ENCODE peak calls at places on chromosomes 7 and 10, in ten cellular contexts. J is activated T-helper 1 cell treated with Interleukin-2 at 50 U/mL for 16 hours; U is cardiac septum; D is AG20443; T is left kidney; S is stimulated activated CD8-positive, alpha-beta memory T cell treated with anti-CD3 and anti-CD28 coated beads, Interleukin-2, amount 100 ng/mL, for 48 hours; A is Calu3; P is astrocyte of the cerebellum; G is IMR-90; M is neuronal stem cell. I is an unnamed sample.

GRCh38 chr7:101162551-101163280 is 2.7 kb downstream of the VGF start:
- DNase-seq in J (no peak), U (no peak), D (peak; percentile 69), T (peak; percentile 91), S (no peak), A (peak; percentile 55), P (no peak), G (peak; percentile 50), M (no peak), I (no peak)

GRCh38 chr10:60868946-60869345 is 75.0 kb downstream of the RHOBTB1 start:
- DNase-seq in J (no peak), U (no peak), D (no peak), T (no peak), S (no peak), A (no peak), P (no peak), G (no peak), M (no peak), I (no peak)

GRCh38 chr10:69232736-69233135 is 12.6 kb downstream of the HKDC1 start:
- DNase-seq in J (no peak), U (no peak), D (no peak), T (no peak), S (no peak), A (no peak), P (no peak), G (no peak), M (no peak), I (peak; percentile 68)

GRCh38 chr10:102808380-102808779 is 28.8 kb downstream of the CYP17A1 start:
- DNase-seq in J (no peak), U (no peak), D (no peak), T (no peak), S (no peak), A (no peak), P (no peak), G (no peak), M (no peak), I (no peak)

GRCh38 chr10:74282151-74282852 is 131.3 kb downstream of the ADK start:
- DNase-seq in J (no peak), U (no peak), D (no peak), T (no peak), S (no peak), A (no peak), P (peak; percentile 28), G (peak; percentile 69), M (no peak), I (no peak)

GRCh38 chr10:5089869-5090268 is 4.3 kb upstream of the AKR1C3 start:
- DNase-seq in J (no peak), U (no peak), D (no peak), T (no peak), S (no peak), A (no peak), P (no peak), G (peak; percentile 28), M (no peak), I (peak; percentile 2)

GRCh38 chr7:1850976-1851571 is 181.0 kb downstream of the ELFN1 start:
- DNase-seq in J (no peak), U (no peak), D (no peak), T (peak; percentile 0), S (no peak), A (no peak), P (no peak), G (no peak), M (no peak), I (no peak)

GRCh38 chr10:46046261-46046660 is at the start of gene MSMB:
- DNase-seq in J (no peak), U (no peak), D (no peak), T (no peak), S (no peak), A (no peak), P (no peak), G (no peak), M (no peak), I (no peak)

GRCh38 chr10:99983280-99983988 is 26.3 kb downstream of the DNMBP start:
- DNase-seq in J (no peak), U (no peak), D (peak; percentile 88), T (peak; percentile 83), S (no peak), A (peak; percentile 7), P (no peak), G (peak; percentile 79), M (no peak), I (no peak)

GRCh38 chr10:133309111-133309719 is 501 bp downstream of the ZNF511 start:
- DNase-seq in J (peak; percentile 86), U (peak; percentile 98), D (peak; percentile 98), T (peak; percentile 94), S (peak; percentile 86), A (peak; percentile 90), P (peak; percentile 71), G (peak; percentile 85), M (peak; percentile 89), I (peak; percentile 98)

GRCh38 chr7:18257711-18258110 is 230.1 kb upstream of the PRPS1L1 start:
- DNase-seq in J (no peak), U (no peak), D (peak; percentile 49), T (peak; percentile 29), S (no peak), A (no peak), P (no peak), G (peak; percentile 34), M (no peak), I (no peak)

GRCh38 chr7:87886875-87887274 is 10.6 kb downstream of the DBF4 start:
- DNase-seq in J (no peak), U (no peak), D (no peak), T (peak; percentile 50), S (no peak), A (no peak), P (peak; percentile 43), G (peak; percentile 56), M (no peak), I (no peak)

GRCh38 chr7:134343796-134344195 is 27.1 kb upstream of the SLC35B4 start:
- DNase-seq in J (no peak), U (no peak), D (no peak), T (no peak), S (no peak), A (no peak), P (no peak), G (no peak), M (no peak), I (no peak)

GRCh38 chr7:143514995-143515735 is 37.5 kb downstream of the TAS2R41 start:
- DNase-seq in J (no peak), U (no peak), D (peak; percentile 26), T (no peak), S (no peak), A (no peak), P (no peak), G (no peak), M (no peak), I (no peak)

GRCh38 chr10:33005322-33006282 is 47.6 kb upstream of the ITGB1 start:
- DNase-seq in J (peak; percentile 28), U (peak; percentile 81), D (peak; percentile 94), T (peak; percentile 73), S (peak; percentile 23), A (peak; percentile 93), P (peak; percentile 85), G (peak; percentile 98), M (peak; percentile 18), I (peak; percentile 19)

GRCh38 chr7:70668606-70669358 is 463.2 kb upstream of the GALNT17 start:
- DNase-seq in J (no peak), U (no peak), D (no peak), T (no peak), S (no peak), A (no peak), P (no peak), G (no peak), M (no peak), I (no peak)

GRCh38 chr10:110491346-110491745 is 6.4 kb upstream of the DUSP5 start:
- DNase-seq in J (no peak), U (no peak), D (no peak), T (no peak), S (no peak), A (no peak), P (no peak), G (no peak), M (no peak), I (no peak)

GRCh38 chr10:7526017-7526400 is 115.2 kb upstream of the SFMBT2 start:
- DNase-seq in J (no peak), U (no peak), D (peak; percentile 35), T (no peak), S (no peak), A (no peak), P (no peak), G (no peak), M (no peak), I (no peak)

GRCh38 chr7:1254281-1255082 is 21.8 kb downstream of the UNCX start:
- DNase-seq in J (no peak), U (no peak), D (no peak), T (peak; percentile 46), S (no peak), A (no peak), P (no peak), G (no peak), M (no peak), I (no peak)

GRCh38 chr7:80467069-80467468 is 44.8 kb downstream of the GNAT3 start:
- DNase-seq in J (no peak), U (no peak), D (no peak), T (no peak), S (no peak), A (no peak), P (no peak), G (peak; percentile 85), M (no peak), I (no peak)

GRCh38 chr7:94400022-94400421 is 5.3 kb downstream of the COL1A2 start:
- DNase-seq in J (no peak), U (no peak), D (no peak), T (no peak), S (no peak), A (no peak), P (no peak), G (no peak), M (no peak), I (no peak)